ENCODE peak calls at places on chromosomes 2 and 18, in nine cellular contexts. K is MM.1S, J is mammary epithelial cell, Y is spleen, G is coronary artery, S is PC-3, L is HepG2, U is GM23338, I is fibroblast of lung. Q is an unnamed sample.
A peak's percentile ranks its signal among the peaks of the same experiment; 100 is the strongest.

GRCh38 chr2:105328281-105329196 is 996 bp downstream of the TGFBRAP1 start:
- DNase-seq in S (peak; percentile 30), U (peak; percentile 37), G (no peak), L (peak; percentile 39), I (peak; percentile 26), J (peak; percentile 73), K (peak; percentile 35), Y (peak; percentile 79), Q (peak; percentile 34)

GRCh38 chr2:68837164-68837860 is 33.9 kb downstream of the BMP10 start:
- DNase-seq in U (peak; percentile 86), K (peak; percentile 80), S (peak; percentile 65), Y (peak; percentile 94), I (peak; percentile 34), G (no peak), L (peak; percentile 55), J (peak; percentile 35), Q (no peak)

GRCh38 chr2:114661926-114662670 is 219.7 kb downstream of the DPP10 start:
- DNase-seq in S (no peak), L (no peak), I (no peak), J (no peak), U (peak; percentile 64), Y (peak; percentile 66), G (no peak), K (no peak), Q (no peak)

GRCh38 chr2:145654746-145655145 is 1134.8 kb upstream of the ZEB2 start:
- DNase-seq in Y (no peak), K (no peak), G (no peak), I (no peak), J (no peak), L (no peak), U (no peak), S (no peak), Q (no peak)

GRCh38 chr2:78162202-78162601 is 640.0 kb upstream of the LRRTM4 start:
- DNase-seq in S (no peak), Y (no peak), J (no peak), K (no peak), U (no peak), L (peak; percentile 94), I (no peak), G (no peak), Q (no peak)

GRCh38 chr2:3348771-3349170 is 28.8 kb downstream of the EIPR1 start:
- DNase-seq in Y (no peak), S (no peak), K (no peak), I (no peak), L (no peak), U (no peak), J (no peak), G (no peak), Q (no peak)

GRCh38 chr2:215796160-215796559 is 217.2 kb downstream of the MREG start:
- DNase-seq in G (no peak), Y (no peak), K (no peak), I (peak; percentile 44), U (no peak), S (peak; percentile 82), J (peak; percentile 79), L (no peak), Q (no peak)

GRCh38 chr2:134283701-134284100 is 29.8 kb downstream of the MGAT5 start:
- DNase-seq in S (no peak), G (no peak), L (no peak), Y (no peak), J (no peak), I (no peak), U (no peak), K (no peak), Q (no peak)

GRCh38 chr2:200225943-200226342 is 80.5 kb upstream of the SPATS2L start:
- DNase-seq in K (no peak), U (no peak), S (no peak), I (peak; percentile 54), L (no peak), G (no peak), Y (no peak), J (no peak), Q (no peak)

GRCh38 chr2:230007931-230008707 is 60.6 kb downstream of the SLC16A14 start:
- DNase-seq in U (peak; percentile 86), S (peak; percentile 84), K (peak; percentile 79), L (peak; percentile 65), J (peak; percentile 47), I (peak; percentile 80), G (no peak), Y (peak; percentile 93), Q (peak; percentile 55)

GRCh38 chr2:217186565-217187218 is 326.8 kb upstream of the TNP1 start:
- DNase-seq in G (no peak), U (no peak), L (no peak), Y (no peak), I (no peak), K (no peak), J (no peak), S (no peak), Q (no peak)

GRCh38 chr2:68290825-68291224 is 28.9 kb downstream of the CNRIP1 start:
- DNase-seq in I (peak; percentile 6), G (no peak), L (no peak), Y (no peak), U (no peak), S (no peak), K (peak; percentile 73), J (no peak), Q (no peak)

GRCh38 chr18:26504831-26505230 is 43.5 kb downstream of the KCTD1 start:
- DNase-seq in G (no peak), L (no peak), S (peak; percentile 42), K (no peak), U (no peak), J (no peak), Y (no peak), I (no peak), Q (no peak)

GRCh38 chr2:173414823-173415322 is 60.2 kb downstream of the CDCA7 start:
- DNase-seq in S (peak; percentile 82), K (no peak), U (no peak), J (peak; percentile 86), G (no peak), Y (no peak), I (peak; percentile 88), L (no peak), Q (peak; percentile 57)

GRCh38 chr2:158935617-158936016 is 32.8 kb upstream of the TANC1 start:
- DNase-seq in Y (no peak), U (peak; percentile 30), G (no peak), L (no peak), I (no peak), S (no peak), K (no peak), J (peak; percentile 19), Q (no peak)

GRCh38 chr18:59729781-59730180 is 32.6 kb upstream of the CCBE1 start:
- DNase-seq in U (no peak), L (no peak), Y (no peak), K (no peak), G (no peak), I (no peak), S (peak; percentile 98), J (peak; percentile 38), Q (peak; percentile 56)

GRCh38 chr2:29154610-29155009 is 39.4 kb downstream of the CLIP4 start:
- DNase-seq in J (no peak), L (no peak), S (no peak), Y (no peak), I (no peak), K (no peak), U (no peak), G (no peak), Q (no peak)

GRCh38 chr18:36073676-36074075 is 6.3 kb upstream of the RPRD1A start:
- DNase-seq in S (no peak), I (no peak), G (no peak), K (no peak), L (no peak), Y (no peak), U (no peak), J (no peak), Q (no peak)

GRCh38 chr2:212959469-212960117 is 191.8 kb downstream of the IKZF2 start:
- DNase-seq in S (no peak), L (no peak), U (no peak), K (no peak), I (no peak), J (no peak), Y (no peak), G (no peak), Q (no peak)
- H3K27ac ChIP-seq in S (no peak overlapping the region), L (no peak overlapping the region), U (no peak overlapping the region), K (no peak overlapping the region), I (no peak overlapping the region), J (no peak overlapping the region), Y (no peak overlapping the region), G (no peak overlapping the region), Q (no peak overlapping the region)

GRCh38 chr2:164574931-164575330 is 46.4 kb downstream of the GRB14 start:
- DNase-seq in S (no peak), U (no peak), G (no peak), J (no peak), K (no peak), I (no peak), L (peak; percentile 13), Y (no peak), Q (no peak)
- TF ChIP-seq CTCF in S (peak; percentile 18), U (peak; percentile 5), G (no peak), J (no peak), K (no peak), I (no peak), L (peak; percentile 31), Y (no peak), Q (no peak)

GRCh38 chr2:183458450-183458849 is 334.2 kb downstream of the NUP35 start:
- DNase-seq in Y (no peak), K (no peak), J (no peak), I (no peak), L (no peak), G (no peak), S (no peak), U (no peak), Q (no peak)

GRCh38 chr2:183456177-183456576 is 331.9 kb downstream of the NUP35 start:
- DNase-seq in S (no peak), I (no peak), L (no peak), G (no peak), Y (no peak), J (no peak), U (no peak), K (no peak), Q (no peak)

DNA sequence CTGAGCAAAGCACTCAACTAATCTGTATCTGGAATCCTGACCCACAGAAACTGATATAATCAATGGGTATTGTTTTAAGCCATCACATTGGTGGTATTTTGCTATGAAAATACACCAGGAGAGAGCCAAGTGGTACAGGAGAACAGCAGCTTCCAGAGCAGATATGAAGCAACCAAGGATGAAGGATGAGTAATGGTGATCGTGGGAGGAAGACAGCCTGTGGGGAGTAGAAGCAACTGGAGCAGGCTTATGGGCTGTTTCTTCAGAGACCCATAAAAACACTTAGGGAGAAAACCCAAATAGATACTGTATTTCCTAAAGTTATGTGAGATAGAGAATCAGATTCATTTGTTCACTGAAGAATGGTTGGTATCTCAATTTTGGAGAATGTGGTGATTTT is 330.8 kb downstream of the NUP35 start:
- DNase-seq in K (no peak), S (no peak), Y (no peak), U (no peak), I (no peak), J (peak; percentile 9), L (no peak), G (no peak), Q (no peak)
- H3K27ac ChIP-seq in K (no peak overlapping the region), S (no peak overlapping the region), Y (no peak overlapping the region), U (no peak overlapping the region), I (no peak overlapping the region), J (no peak overlapping the region), L (no peak overlapping the region), G (no peak overlapping the region), Q (no peak overlapping the region)

DNA sequence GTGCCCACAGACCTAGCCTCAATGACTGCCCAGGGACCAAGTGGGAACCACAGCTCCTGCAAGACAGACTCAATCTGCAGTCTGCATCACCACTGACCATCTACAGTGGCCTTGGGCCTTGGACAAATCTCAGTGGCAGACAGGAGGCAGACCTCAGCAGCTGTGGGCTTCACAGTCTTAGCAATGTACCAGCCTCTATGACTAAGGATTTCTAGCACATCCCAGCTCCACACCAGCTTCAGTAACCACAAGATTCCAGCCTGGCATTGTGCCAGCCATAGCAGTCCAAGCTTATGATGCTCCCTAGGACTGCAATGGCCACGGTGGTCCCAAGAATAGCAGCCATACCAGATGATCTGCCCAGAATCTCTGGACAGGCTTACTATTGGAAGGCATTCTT is 19.6 kb upstream of the WDR75 start:
- DNase-seq in L (no peak), U (no peak), I (peak; percentile 83), K (no peak), Y (no peak), G (no peak), J (peak; percentile 59), S (peak; percentile 53), Q (no peak)
- TF ChIP-seq CTCF in L (no peak), U (no peak), I (peak; percentile 27), K (no peak), Y (no peak), G (no peak), J (no peak), S (no peak), Q (no peak)